ENCODE peak calls at places on chromosomes 16 and 17, in five cellular contexts. O is astrocyte of the spinal cord, Z is tibial artery, N is T47D, B is astrocyte of the cerebellum. L is an unnamed sample.

GRCh38 chr17:2124391-2124790 is 69.5 kb downstream of the HIC1 start:
- DNase-seq in O (peak), Z (no peak), N (no peak), B (no peak), L (no peak)

GRCh38 chr17:20010099-20010863 is 1.1 kb downstream of the SPECC1 start:
- DNase-seq in O (peak), Z (peak), N (peak), B (peak), L (peak)

GRCh38 chr17:35523296-35523695 is 14.2 kb downstream of the SLFN12L start:
- DNase-seq in O (no peak), Z (no peak), N (no peak), B (no peak), L (no peak)

GRCh38 chr17:59377410-59377809 is 46.0 kb downstream of the YPEL2 start:
- DNase-seq in O (peak), Z (peak), N (peak), B (no peak), L (peak)

GRCh38 chr17:41689497-41690299 is 1.0 kb downstream of the EIF1 start:
- DNase-seq in O (peak), Z (no peak), N (peak), B (peak), L (peak)

GRCh38 chr17:9367186-9367585 is 208.4 kb downstream of the STX8 start:
- DNase-seq in O (no peak), Z (no peak), N (no peak), B (no peak), L (peak)

GRCh38 chr17:77948690-77949114 is 9.8 kb upstream of the TNRC6C start:
- DNase-seq in O (peak), Z (no peak), N (peak), B (peak), L (peak)

GRCh38 chr17:48429638-48430586 is at the start of gene SKAP1:
- DNase-seq in O (no peak), Z (no peak), N (peak), B (no peak), L (no peak)

GRCh38 chr17:63841350-63842172 is 924 bp downstream of the SMARCD2 start:
- DNase-seq in O (peak), Z (peak), N (peak), B (no peak), L (peak)

GRCh38 chr16:4614571-4615388 is at the start of gene UBALD1:
- DNase-seq in O (peak), Z (peak), N (peak), B (peak), L (peak)

GRCh38 chr16:72560617-72561016 is 388.7 kb upstream of the PMFBP1 start:
- DNase-seq in O (no peak), Z (no peak), N (no peak), B (no peak), L (no peak)

GRCh38 chr16:86072328-86073102 is 173.6 kb downstream of the IRF8 start:
- DNase-seq in O (peak), Z (no peak), N (peak), B (peak), L (peak)

GRCh38 chr17:64707077-64707591 is 45.0 kb upstream of the SMURF2 start:
- DNase-seq in O (peak), Z (peak), N (no peak), B (peak), L (peak)

GRCh38 chr17:80361495-80362220 is 53.3 kb upstream of the ENDOV start:
- DNase-seq in O (no peak), Z (peak), N (peak), B (no peak), L (no peak)

GRCh38 chr17:14337596-14338079 is 36.8 kb downstream of the HS3ST3B1 start:
- DNase-seq in O (no peak), Z (no peak), N (no peak), B (no peak), L (no peak)

GRCh38 chr17:40517286-40517662 is 15.9 kb upstream of the TNS4 start:
- DNase-seq in O (no peak), Z (peak), N (no peak), B (no peak), L (no peak)

GRCh38 chr16:12086861-12087260 is 110.3 kb downstream of the SNX29 start:
- DNase-seq in O (no peak), Z (no peak), N (no peak), B (no peak), L (no peak)

GRCh38 chr17:67931227-67931626 is 65.0 kb downstream of the C17orf58 start:
- DNase-seq in O (no peak), Z (no peak), N (no peak), B (no peak), L (no peak)

GRCh38 chr17:55348749-55349354 is 72.8 kb downstream of the MMD start:
- DNase-seq in O (peak), Z (no peak), N (peak), B (peak), L (peak)

GRCh38 chr17:72115789-72116520 is 4.9 kb upstream of the SOX9 start:
- DNase-seq in O (no peak), Z (no peak), N (no peak), B (no peak), L (no peak)

GRCh38 chr16:1458336-1458976 is 14.1 kb upstream of the CCDC154 start:
- DNase-seq in O (no peak), Z (no peak), N (no peak), B (no peak), L (peak)

GRCh38 chr17:78226055-78226751 is 5.2 kb upstream of the TMEM235 start:
- DNase-seq in O (no peak), Z (no peak), N (no peak), B (no peak), L (no peak)

GRCh38 chr17:52136173-52136572 is 22.3 kb downstream of the CA10 start:
- DNase-seq in O (no peak), Z (no peak), N (no peak), B (no peak), L (no peak)

GRCh38 chr16:28520672-28521071 is 14.0 kb upstream of the IL27 start:
- DNase-seq in O (no peak), Z (no peak), N (no peak), B (no peak), L (no peak)

GRCh38 chr17:45146166-45146565 is 2.1 kb upstream of the HEXIM1 start:
- DNase-seq in O (no peak), Z (no peak), N (no peak), B (no peak), L (no peak)

GRCh38 chr16:58563775-58564174 is 48.5 kb downstream of the SETD6 start:
- DNase-seq in O (no peak), Z (no peak), N (no peak), B (no peak), L (no peak)

GRCh38 chr17:12537436-12537835 is 128.3 kb upstream of the MYOCD start:
- DNase-seq in O (no peak), Z (no peak), N (no peak), B (no peak), L (no peak)

L was measured in myocyte.